ENCODE peak calls at places on chromosomes 12 and 14, in seven cellular contexts. L is mucosa of descending colon; C is thoracic aorta; P is stimulated activated CD8-positive, alpha-beta memory T cell treated with anti-CD3 and anti-CD28 coated beads, Interleukin-4, amount 100 ng/mL, for 1 hour; I is PC-3; T is mesothelial cell of epicardium; B is GM12865. D is an unnamed sample.

GRCh38 chr14:23182372-23183014 is 967 bp downstream of the SLC7A8 start:
- DNase-seq in L (peak; percentile 74), C (no peak), P (no peak), I (peak; percentile 35), T (peak; percentile 58), B (no peak), D (no peak)

GRCh38 chr12:52247622-52248540 is 14.8 kb downstream of the KRT7 start:
- DNase-seq in L (no peak), C (no peak), P (no peak), I (peak; percentile 38), T (no peak), B (no peak), D (no peak)

GRCh38 chr14:50055461-50056228 is 60.7 kb downstream of the VCPKMT start:
- DNase-seq in L (peak; percentile 27), C (no peak), P (no peak), I (no peak), T (no peak), B (no peak), D (peak; percentile 67)

GRCh38 chr14:88639221-88639620 is 76.4 kb downstream of the ZC3H14 start:
- DNase-seq in L (no peak), C (no peak), P (no peak), I (no peak), T (no peak), B (no peak), D (no peak)

GRCh38 chr12:127035011-127035879 is 1231.7 kb upstream of the TMEM132C start:
- DNase-seq in L (no peak), C (no peak), P (no peak), I (no peak), T (no peak), B (no peak), D (no peak)

GRCh38 chr12:132700212-132700913 is 10.3 kb upstream of the PGAM5 start:
- DNase-seq in L (no peak), C (no peak), P (no peak), I (peak; percentile 96), T (no peak), B (peak; percentile 85), D (no peak)

GRCh38 chr14:78005325-78005724 is 164.8 kb upstream of the NRXN3 start:
- DNase-seq in L (no peak), C (no peak), P (no peak), I (peak; percentile 75), T (no peak), B (peak; percentile 61), D (peak; percentile 93)

GRCh38 chr14:89359477-89360222 is 57.4 kb downstream of the FOXN3 start:
- DNase-seq in L (no peak), C (no peak), P (no peak), I (no peak), T (peak; percentile 10), B (no peak), D (peak; percentile 6)

GRCh38 chr12:66803972-66804371 is 125.1 kb upstream of the GRIP1 start:
- DNase-seq in L (no peak), C (no peak), P (no peak), I (no peak), T (no peak), B (no peak), D (no peak)

GRCh38 chr12:106107566-106107965 is 31.2 kb downstream of the NUAK1 start:
- DNase-seq in L (no peak), C (no peak), P (no peak), I (peak; percentile 70), T (no peak), B (no peak), D (no peak)

GRCh38 chr14:24813819-24814259 is 179.8 kb upstream of the GZMB start:
- DNase-seq in L (no peak), C (no peak), P (no peak), I (no peak), T (no peak), B (no peak), D (no peak)

GRCh38 chr14:94676495-94677238 is 64.5 kb downstream of the SERPINA3 start:
- DNase-seq in L (no peak), C (no peak), P (no peak), I (no peak), T (peak; percentile 16), B (no peak), D (no peak)

GRCh38 chr12:50132505-50133135 is 20.6 kb downstream of the COX14 start:
- DNase-seq in L (peak; percentile 21), C (no peak), P (no peak), I (peak; percentile 69), T (no peak), B (peak; percentile 66), D (peak; percentile 27)

GRCh38 chr12:1859643-1860042 is 39.3 kb downstream of the LRTM2 start:
- DNase-seq in L (no peak), C (no peak), P (no peak), I (peak; percentile 68), T (no peak), B (no peak), D (no peak)

GRCh38 chr14:96979611-96980074 is 182.5 kb downstream of the VRK1 start:
- DNase-seq in L (no peak), C (no peak), P (no peak), I (no peak), T (no peak), B (no peak), D (no peak)